ENCODE peak calls at places on chromosomes 4 and X, in seven cellular contexts. E is SK-N-SH, N is H1, W is HCT116, O is HepG2, S is GM12878, L is K562. Z is an unnamed sample.

GRCh38 chr4:143515905-143516304 is 2.4 kb downstream of the SMARCA5 start:
- DNase-seq in E (no peak), N (no peak), W (no peak), O (no peak), S (no peak), L (no peak), Z (no peak)

GRCh38 chr4:121053601-121054143 is 18.7 kb downstream of the NDNF start:
- DNase-seq in E (no peak), N (no peak), W (no peak), O (no peak), S (no peak), L (no peak), Z (no peak)

GRCh38 chr4:45120163-45120562 is 393.8 kb upstream of the GNPDA2 start:
- DNase-seq in E (no peak), N (no peak), W (no peak), O (no peak), S (no peak), L (no peak), Z (no peak)

GRCh38 chr4:8599657-8600056 is 7.1 kb downstream of the CPZ start:
- DNase-seq in E (no peak), N (no peak), W (peak; percentile 77), O (no peak), S (no peak), L (peak; percentile 45), Z (no peak)

GRCh38 chr4:73308286-73308685 is 49.7 kb upstream of the ANKRD17 start:
- DNase-seq in E (no peak), N (no peak), W (no peak), O (peak; percentile 24), S (no peak), L (no peak), Z (no peak)

GRCh38 chr4:125115941-125116340 is 198.8 kb upstream of the FAT4 start:
- DNase-seq in E (no peak), N (no peak), W (no peak), O (no peak), S (no peak), L (no peak), Z (no peak)

GRCh38 chr4:110869862-110870577 is 247.1 kb upstream of the PITX2 start:
- DNase-seq in E (no peak), N (no peak), W (peak; percentile 24), O (no peak), S (peak; percentile 13), L (no peak), Z (no peak)

GRCh38 chr4:136796953-136797352 is 735.3 kb downstream of the PCDH18 start:
- DNase-seq in E (no peak), N (no peak), W (no peak), O (no peak), S (no peak), L (no peak), Z (no peak)

GRCh38 chr4:118918388-118918787 is 29.7 kb downstream of the SYNPO2 start:
- DNase-seq in E (no peak), N (no peak), W (no peak), O (no peak), S (no peak), L (no peak), Z (no peak)

GRCh38 chr4:81502561-81502960 is 30.9 kb upstream of the RASGEF1B start:
- DNase-seq in E (no peak), N (no peak), W (no peak), O (no peak), S (no peak), L (no peak), Z (no peak)

GRCh38 chr4:5798447-5798846 is 87.4 kb downstream of the EVC start:
- DNase-seq in E (no peak), N (no peak), W (no peak), O (no peak), S (no peak), L (no peak), Z (no peak)

GRCh38 chrX:69424161-69424560 is 80.0 kb upstream of the NALF2 start:
- DNase-seq in E (peak; percentile 22), N (no peak), W (peak; percentile 2), O (peak; percentile 4), S (no peak), L (peak; percentile 6), Z (no peak)

GRCh38 chr4:68861057-68861456 is 45.3 kb downstream of the UGT2B10 start:
- DNase-seq in E (no peak), N (no peak), W (no peak), O (no peak), S (no peak), L (no peak), Z (no peak)

GRCh38 chr4:37503231-37503630 is 182.9 kb downstream of the RELL1 start:
- DNase-seq in E (no peak), N (no peak), W (no peak), O (no peak), S (no peak), L (no peak), Z (no peak)

GRCh38 chr4:47926667-47927258 is 12.4 kb upstream of the NFXL1 start:
- DNase-seq in E (peak; percentile 17), N (peak; percentile 70), W (peak; percentile 43), O (peak; percentile 61), S (no peak), L (peak; percentile 67), Z (no peak)

GRCh38 chrX:105471597-105471996 is 251.1 kb upstream of the TEX13A start:
- DNase-seq in E (no peak), N (no peak), W (no peak), O (no peak), S (no peak), L (no peak), Z (no peak)

GRCh38 chrX:119292445-119292844 is 56.4 kb downstream of the PGRMC1 start:
- DNase-seq in E (no peak), N (no peak), W (no peak), O (no peak), S (no peak), L (no peak), Z (no peak)

GRCh38 chr4:105951198-105951597 is 55.9 kb downstream of the NPNT start:
- DNase-seq in E (no peak), N (no peak), W (no peak), O (no peak), S (no peak), L (no peak), Z (no peak)

GRCh38 chr4:112418092-112418491 is 97.9 kb downstream of the NEUROG2 start:
- DNase-seq in E (no peak), N (peak; percentile 84), W (no peak), O (no peak), S (no peak), L (peak; percentile 12), Z (peak; percentile 9)

GRCh38 chrX:136162827-136163427 is 15.6 kb downstream of the FHL1 start:
- DNase-seq in E (peak; percentile 43), N (peak; percentile 71), W (peak; percentile 23), O (peak; percentile 13), S (no peak), L (peak; percentile 57), Z (no peak)

GRCh38 chr4:113222006-113222405 is 172.6 kb downstream of the ANK2 start:
- DNase-seq in E (no peak), N (no peak), W (no peak), O (no peak), S (no peak), L (no peak), Z (no peak)

GRCh38 chr4:68372588-68372987 is 22.7 kb upstream of the YTHDC1 start:
- DNase-seq in E (no peak), N (no peak), W (no peak), O (no peak), S (no peak), L (no peak), Z (no peak)

GRCh38 chr4:41814565-41814964 is 66.0 kb upstream of the PHOX2B start:
- DNase-seq in E (no peak), N (peak; percentile 58), W (no peak), O (no peak), S (no peak), L (no peak), Z (no peak)

GRCh38 chrX:56728752-56729151 is 291 bp upstream of the NBDY start:
- DNase-seq in E (no peak), N (no peak), W (no peak), O (no peak), S (no peak), L (no peak), Z (no peak)

DNA sequence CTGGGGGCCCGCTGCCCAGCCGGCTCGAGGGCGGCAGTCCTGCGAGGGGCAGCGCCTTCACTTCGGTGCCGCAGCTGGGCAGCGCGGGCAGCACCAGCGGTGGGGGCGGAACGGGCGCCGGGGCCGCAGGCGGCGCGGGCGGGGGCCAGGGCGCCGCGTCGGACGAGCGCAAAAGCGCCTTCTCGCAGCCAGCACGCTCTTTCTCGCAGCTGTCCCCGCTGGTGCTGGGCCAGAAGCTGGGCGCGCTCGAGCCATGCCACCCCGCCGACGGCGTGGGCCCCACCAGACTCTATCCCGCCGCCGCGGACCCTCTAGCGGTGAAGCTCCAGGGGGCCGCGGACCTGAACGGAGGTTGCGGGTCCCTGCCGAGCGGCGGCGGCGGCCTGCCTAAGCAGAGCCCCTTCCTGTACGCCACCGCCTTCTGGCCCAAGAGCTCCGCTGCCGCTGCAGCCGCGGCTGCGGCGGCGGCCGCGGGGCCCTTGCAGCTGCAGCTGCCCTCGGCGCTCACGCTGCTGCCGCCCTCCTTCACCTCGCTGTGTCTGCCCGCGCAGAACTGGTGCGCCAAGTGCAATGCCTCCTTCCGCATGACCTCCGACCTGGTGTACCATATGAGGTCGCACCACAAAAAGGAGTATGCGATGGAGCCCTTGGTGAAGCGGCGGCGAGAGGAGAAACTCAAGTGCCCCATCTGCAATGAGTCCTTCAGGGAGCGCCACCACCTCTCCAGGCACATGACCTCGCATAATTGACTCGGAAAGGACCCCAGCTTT is 5.7 kb downstream of the PRDM8 start:
- DNase-seq in E (no peak), N (peak; percentile 70), W (no peak), O (no peak), S (no peak), L (no peak), Z (no peak)
- TF ChIP-seq YY1 in E (no peak), N (no peak), W (no peak), O (no peak), S (no peak), L (no peak), Z (no peak)

GRCh38 chr4:83219344-83219990 is 65.1 kb downstream of the COQ2 start:
- DNase-seq in E (no peak), N (no peak), W (no peak), O (no peak), S (peak; percentile 77), L (no peak), Z (no peak)
- H3K4me3 ChIP-seq in E (no peak overlapping the region), N (no peak overlapping the region), W (no peak overlapping the region), O (no peak overlapping the region), S (peak overlapping the region; percentile 32), L (no peak overlapping the region), Z (no peak overlapping the region)

GRCh38 chrX:11934089-11934488 is 176.1 kb downstream of the MSL3 start:
- DNase-seq in E (no peak), N (no peak), W (no peak), O (no peak), S (no peak), L (no peak), Z (no peak)
- TF ChIP-seq YY1 in E (no peak), N (no peak), W (no peak), O (no peak), S (no peak), L (no peak), Z (no peak)

DNA sequence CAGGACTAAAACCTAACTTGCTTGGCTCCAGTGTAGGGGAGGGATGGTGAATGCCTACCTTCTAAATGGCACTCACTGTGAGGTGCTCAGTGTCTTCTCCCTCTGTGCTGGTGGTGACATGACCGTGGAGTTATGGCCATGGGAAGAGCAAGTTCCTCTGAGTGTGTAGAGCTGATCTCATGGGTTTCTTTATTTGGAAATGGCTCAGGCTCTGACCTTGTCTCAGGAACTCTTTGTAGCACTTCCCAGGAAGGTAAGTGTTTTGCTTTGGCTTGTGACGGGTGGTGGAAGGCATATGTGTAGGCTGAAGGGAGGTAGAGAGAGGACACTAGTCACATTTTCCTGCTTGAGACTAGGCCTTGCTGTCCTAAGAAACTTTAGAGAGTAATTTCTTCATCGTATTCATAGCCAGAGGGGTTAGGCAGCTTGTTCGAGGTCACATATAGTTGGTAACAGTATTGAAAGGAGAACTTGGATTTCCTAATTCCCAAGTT is 6.5 kb downstream of the MSN start:
- DNase-seq in E (no peak), N (no peak), W (no peak), O (no peak), S (no peak), L (no peak), Z (no peak)
- H3K4me3 ChIP-seq in E (no peak overlapping the region), N (no peak overlapping the region), W (no peak overlapping the region), O (no peak overlapping the region), S (peak overlapping the region; percentile 62), L (no peak overlapping the region), Z (no peak overlapping the region)